ENCODE peak calls at places on chromosome 16, in four cellular contexts. One of them, this sample, is unnamed. For H3K4me1, the result is how much of the 10 kb centered on the place peaks cover.

GRCh38 chr16:57653936-57654335 is 14.2 kb upstream of the ADGRG3 start:
- DNase-seq in A549: no peak
- DNase-seq in transverse colon: no peak
- DNase-seq in cardiac muscle cell: no peak
- DNase-seq in this sample: no peak

GRCh38 chr16:25135239-25135878 is 23.8 kb downstream of the LCMT1 start:
- DNase-seq in A549: peak
- DNase-seq in transverse colon: peak
- DNase-seq in cardiac muscle cell: no peak
- DNase-seq in this sample: no peak

GRCh38 chr16:15885560-15886001 is 2.8 kb downstream of the CEP20 start:
- DNase-seq in A549: no peak
- DNase-seq in transverse colon: no peak
- DNase-seq in cardiac muscle cell: no peak
- DNase-seq in this sample: no peak

GRCh38 chr16:4055748-4056147 is 60.5 kb downstream of the ADCY9 start:
- DNase-seq in A549: no peak
- DNase-seq in transverse colon: no peak
- DNase-seq in cardiac muscle cell: no peak
- DNase-seq in this sample: no peak

GRCh38 chr16:70653809-70654771 is 7.7 kb downstream of the IL34 start:
- DNase-seq in A549: peak
- DNase-seq in transverse colon: peak
- DNase-seq in cardiac muscle cell: peak
- DNase-seq in this sample: peak

GRCh38 chr16:22648941-22649340 is 138.2 kb downstream of the NPIPB5 start:
- DNase-seq in A549: no peak
- DNase-seq in transverse colon: no peak
- DNase-seq in cardiac muscle cell: no peak
- DNase-seq in this sample: no peak

GRCh38 chr16:66103245-66103644 is 263.2 kb upstream of the CDH5 start:
- DNase-seq in A549: no peak
- DNase-seq in transverse colon: no peak
- DNase-seq in cardiac muscle cell: peak
- DNase-seq in this sample: no peak

GRCh38 chr16:55572439-55572838 is 6.0 kb downstream of the CAPNS2 start:
- DNase-seq in A549: no peak
- DNase-seq in transverse colon: no peak
- DNase-seq in cardiac muscle cell: no peak
- DNase-seq in this sample: no peak

GRCh38 chr16:55613578-55614333 is 42.0 kb upstream of the SLC6A2 start:
- DNase-seq in A549: no peak
- DNase-seq in transverse colon: no peak
- DNase-seq in cardiac muscle cell: no peak
- DNase-seq in this sample: no peak

GRCh38 chr16:15950167-15950854 is 895 bp downstream of the ABCC1 start:
- DNase-seq in A549: no peak
- DNase-seq in transverse colon: peak
- DNase-seq in cardiac muscle cell: peak
- DNase-seq in this sample: no peak

GRCh38 chr16:63998-64913 is 8.2 kb downstream of the RHBDF1 start:
- DNase-seq in A549: no peak
- DNase-seq in transverse colon: no peak
- DNase-seq in cardiac muscle cell: no peak
- DNase-seq in this sample: no peak

GRCh38 chr16:47638175-47638574 is 177.0 kb downstream of the PHKB start:
- DNase-seq in A549: no peak
- DNase-seq in transverse colon: no peak
- DNase-seq in cardiac muscle cell: no peak
- DNase-seq in this sample: no peak

GRCh38 chr16:84928679-84929420 is 82.5 kb downstream of the ZDHHC7 start:
- DNase-seq in A549: no peak
- DNase-seq in transverse colon: peak
- DNase-seq in cardiac muscle cell: no peak
- DNase-seq in this sample: no peak

GRCh38 chr16:4136229-4136813 is 20.1 kb upstream of the ADCY9 start:
- DNase-seq in A549: no peak
- DNase-seq in transverse colon: peak
- DNase-seq in cardiac muscle cell: no peak
- DNase-seq in this sample: peak

GRCh38 chr16:85587763-85588474 is 25.2 kb upstream of the GSE1 start:
- DNase-seq in A549: no peak
- DNase-seq in transverse colon: no peak
- DNase-seq in cardiac muscle cell: no peak
- DNase-seq in this sample: no peak

GRCh38 chr16:67104845-67105244 is 4.9 kb upstream of the PHAF1 start:
- DNase-seq in A549: no peak
- DNase-seq in transverse colon: peak
- DNase-seq in cardiac muscle cell: no peak
- DNase-seq in this sample: no peak

GRCh38 chr16:67481561-67482259 is 753 bp upstream of the ATP6V0D1 start:
- DNase-seq in A549: no peak
- DNase-seq in transverse colon: peak
- DNase-seq in cardiac muscle cell: no peak
- DNase-seq in this sample: peak

GRCh38 chr16:75250089-75250808 is 1.2 kb downstream of the BCAR1 start:
- DNase-seq in A549: peak
- DNase-seq in transverse colon: peak
- DNase-seq in cardiac muscle cell: no peak
- DNase-seq in this sample: peak

GRCh38 chr16:70553175-70553574 is 29.6 kb downstream of the SF3B3 start:
- DNase-seq in A549: no peak
- DNase-seq in transverse colon: no peak
- DNase-seq in cardiac muscle cell: no peak
- DNase-seq in this sample: no peak

GRCh38 chr16:57019746-57020145 is 30.4 kb downstream of the NLRC5 start:
- DNase-seq in A549: no peak
- DNase-seq in transverse colon: no peak
- DNase-seq in cardiac muscle cell: no peak
- DNase-seq in this sample: no peak

GRCh38 chr16:79037429-79038373 is 562.8 kb downstream of the MAF start:
- DNase-seq in A549: no peak
- DNase-seq in transverse colon: no peak
- DNase-seq in cardiac muscle cell: no peak
- DNase-seq in this sample: no peak

GRCh38 chr16:73743665-73744496 is 552.7 kb upstream of the PSMD7 start:
- DNase-seq in A549: no peak
- DNase-seq in transverse colon: no peak
- DNase-seq in cardiac muscle cell: no peak
- DNase-seq in this sample: no peak

DNA sequence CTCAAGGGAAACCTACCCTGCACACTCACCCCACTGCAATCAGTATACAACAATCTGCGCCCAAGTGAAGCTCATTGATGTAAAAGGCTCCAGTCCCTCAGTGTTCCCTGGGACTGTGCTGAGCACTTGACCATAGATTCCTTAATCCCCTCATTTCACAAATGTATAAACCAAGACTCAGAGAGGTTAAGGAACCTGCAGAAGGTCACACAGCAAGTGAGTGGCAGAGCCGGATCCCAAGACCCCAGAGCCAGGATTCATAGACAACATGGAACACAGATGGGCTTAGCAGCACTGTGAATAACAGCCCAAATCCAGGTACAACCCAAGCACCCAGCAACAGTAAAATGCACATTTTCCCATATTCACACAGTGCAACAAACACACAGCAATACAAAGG is 225.7 kb downstream of the C16orf78 start:
- DNase-seq in A549: no peak
- DNase-seq in transverse colon: no peak
- DNase-seq in cardiac muscle cell: no peak
- DNase-seq in this sample: no peak
- H3K4me3 ChIP-seq in A549: no peak
- H3K4me3 ChIP-seq in transverse colon: no peak
- H3K4me3 ChIP-seq in cardiac muscle cell: no peak
- H3K4me3 ChIP-seq in this sample: no peak

GRCh38 chr16:11627292-11627663 is 40.6 kb upstream of the LITAF start:
- DNase-seq in A549: no peak
- DNase-seq in transverse colon: no peak
- DNase-seq in cardiac muscle cell: no peak
- DNase-seq in this sample: no peak
- H3K27ac ChIP-seq in A549: peak
- H3K27ac ChIP-seq in transverse colon: peak
- H3K27ac ChIP-seq in cardiac muscle cell: no peak
- H3K27ac ChIP-seq in this sample: peak

GRCh38 chr16:21160276-21160675 is 1.8 kb downstream of the LDAF1 start:
- DNase-seq in A549: no peak
- DNase-seq in transverse colon: no peak
- DNase-seq in cardiac muscle cell: no peak
- DNase-seq in this sample: no peak

GRCh38 chr16:21159281-21159951 is 942 bp downstream of the LDAF1 start:
- DNase-seq in A549: no peak
- DNase-seq in transverse colon: peak
- DNase-seq in cardiac muscle cell: peak
- DNase-seq in this sample: peak

GRCh38 chr16:21157632-21158031 is 842 bp upstream of the LDAF1 start:
- DNase-seq in A549: no peak
- DNase-seq in transverse colon: no peak
- DNase-seq in cardiac muscle cell: no peak
- DNase-seq in this sample: no peak

GRCh38 chr16:21156767-21157467 is 1.6 kb upstream of the LDAF1 start:
- DNase-seq in A549: peak
- DNase-seq in transverse colon: peak
- DNase-seq in cardiac muscle cell: peak
- DNase-seq in this sample: no peak

DNA sequence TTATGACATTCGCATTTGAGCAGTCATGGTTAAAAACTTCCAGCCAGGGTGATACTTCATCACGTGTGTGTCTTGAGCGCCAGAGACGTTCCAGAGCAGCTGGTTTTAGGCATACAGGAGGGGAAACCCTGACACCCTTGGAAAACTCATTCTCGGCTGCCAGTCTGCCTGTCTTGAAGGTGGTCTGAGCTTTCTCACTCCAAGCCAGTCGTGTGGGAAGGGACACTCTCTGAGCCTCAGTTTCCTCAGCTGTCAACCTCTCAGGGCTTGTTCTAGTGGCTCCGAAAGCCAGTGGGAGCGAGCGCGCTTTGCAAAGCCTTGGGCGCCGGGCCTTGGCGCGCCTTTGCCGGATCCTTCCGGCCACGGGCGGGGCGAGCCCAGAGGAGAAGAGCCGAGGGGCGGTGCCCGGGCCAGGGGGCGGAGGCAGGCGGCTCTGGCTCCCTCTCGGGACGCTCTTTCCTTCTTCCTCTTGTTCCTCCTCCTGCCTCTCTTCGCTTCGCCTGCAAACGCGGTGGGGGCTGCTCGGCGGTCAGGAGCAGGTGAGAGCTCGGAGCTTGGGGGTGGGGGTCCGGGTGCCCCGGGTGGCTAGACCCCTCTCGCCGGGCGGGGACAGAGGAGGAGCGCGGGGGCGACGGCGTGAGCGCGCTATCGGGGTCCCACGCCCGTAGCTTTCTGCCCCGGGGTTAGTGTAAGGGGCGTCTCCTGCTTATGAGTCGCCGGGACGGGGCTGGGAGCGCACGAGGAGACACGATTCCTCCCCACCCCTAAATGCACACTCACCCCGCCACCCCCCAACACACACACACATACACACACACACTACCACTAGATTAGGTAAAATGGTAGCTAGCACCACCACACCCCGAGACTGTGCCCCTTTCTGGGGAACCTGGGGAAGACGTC is at the start of gene LDAF1:
- DNase-seq in A549: peak
- DNase-seq in transverse colon: peak
- DNase-seq in cardiac muscle cell: peak
- DNase-seq in this sample: peak
- H3K4me1 ChIP-seq in A549: under half
- H3K4me1 ChIP-seq in transverse colon: half or more
- H3K4me1 ChIP-seq in cardiac muscle cell: under half
- H3K4me1 ChIP-seq in this sample: under half

DNA sequence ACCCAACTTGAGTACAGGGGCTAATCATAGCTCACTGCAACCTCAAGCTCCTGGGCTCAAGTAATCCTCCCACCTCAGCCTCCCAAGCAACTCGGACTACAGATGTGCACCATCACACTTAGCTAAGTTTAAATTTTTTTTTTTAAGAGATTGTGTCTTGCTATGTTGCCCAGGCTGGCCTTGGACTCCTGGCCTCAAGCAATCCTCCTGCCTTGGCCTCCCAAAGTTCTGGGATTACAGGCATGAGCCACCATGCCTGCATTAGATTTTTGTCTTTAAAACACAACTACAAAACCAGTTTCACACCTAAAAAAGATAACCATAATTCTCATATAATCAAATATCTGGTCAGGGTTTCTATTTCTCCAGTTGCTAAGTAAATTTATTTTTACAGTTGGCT is 147.1 kb downstream of the CHD9 start:
- DNase-seq in A549: no peak
- DNase-seq in transverse colon: no peak
- DNase-seq in cardiac muscle cell: no peak
- DNase-seq in this sample: no peak
- H3K4me3 ChIP-seq in A549: no peak
- H3K4me3 ChIP-seq in transverse colon: no peak
- H3K4me3 ChIP-seq in cardiac muscle cell: no peak
- H3K4me3 ChIP-seq in this sample: no peak

GRCh38 chr16:69443809-69444611 is 19.6 kb downstream of the CYB5B start:
- DNase-seq in A549: no peak
- DNase-seq in transverse colon: peak
- DNase-seq in cardiac muscle cell: no peak
- DNase-seq in this sample: no peak
- H3K27ac ChIP-seq in A549: peak
- H3K27ac ChIP-seq in transverse colon: peak
- H3K27ac ChIP-seq in cardiac muscle cell: peak
- H3K27ac ChIP-seq in this sample: peak